ENCODE peak calls at places on chromosome 11, in seven cellular contexts. One of them, this sample, is unnamed.

GRCh38 chr11:92627615-92628201 is 341.7 kb upstream of the MTNR1B start:
- DNase-seq in sigmoid colon: no peak
- DNase-seq in CD8-positive, alpha-beta memory T cell: no peak
- DNase-seq in Right ventricle myocardium superior: no peak
- DNase-seq in stimulated activated CD4-positive, alpha-beta T cell treated with anti-CD3 and anti-CD28 coated beads, Interleukin-1b, Interleukin-23, amount 100 ng/mL, for 1 hour: no peak
- DNase-seq in substantia nigra: no peak
- DNase-seq in thoracic aorta: no peak
- DNase-seq in this sample: no peak

GRCh38 chr11:33701302-33701701 is 676 bp upstream of the C11orf91 start:
- DNase-seq in sigmoid colon: no peak
- DNase-seq in thoracic aorta: no peak
- DNase-seq in substantia nigra: no peak
- DNase-seq in stimulated activated CD4-positive, alpha-beta T cell treated with anti-CD3 and anti-CD28 coated beads, Interleukin-1b, Interleukin-23, amount 100 ng/mL, for 1 hour: no peak
- DNase-seq in CD8-positive, alpha-beta memory T cell: no peak
- DNase-seq in Right ventricle myocardium superior: no peak
- DNase-seq in this sample: no peak

GRCh38 chr11:82731691-82732277 is 1.9 kb downstream of the FAM181B start:
- DNase-seq in Right ventricle myocardium superior: no peak
- DNase-seq in substantia nigra: no peak
- DNase-seq in stimulated activated CD4-positive, alpha-beta T cell treated with anti-CD3 and anti-CD28 coated beads, Interleukin-1b, Interleukin-23, amount 100 ng/mL, for 1 hour: no peak
- DNase-seq in CD8-positive, alpha-beta memory T cell: no peak
- DNase-seq in sigmoid colon: no peak
- DNase-seq in thoracic aorta: no peak
- DNase-seq in this sample: no peak

GRCh38 chr11:122807731-122808485 is 30.4 kb upstream of the CRTAM start:
- DNase-seq in thoracic aorta: no peak
- DNase-seq in stimulated activated CD4-positive, alpha-beta T cell treated with anti-CD3 and anti-CD28 coated beads, Interleukin-1b, Interleukin-23, amount 100 ng/mL, for 1 hour: no peak
- DNase-seq in sigmoid colon: no peak
- DNase-seq in Right ventricle myocardium superior: no peak
- DNase-seq in substantia nigra: no peak
- DNase-seq in CD8-positive, alpha-beta memory T cell: no peak
- DNase-seq in this sample: no peak

GRCh38 chr11:71210861-71211260 is 41.5 kb downstream of the SHANK2 start:
- DNase-seq in substantia nigra: no peak
- DNase-seq in thoracic aorta: no peak
- DNase-seq in stimulated activated CD4-positive, alpha-beta T cell treated with anti-CD3 and anti-CD28 coated beads, Interleukin-1b, Interleukin-23, amount 100 ng/mL, for 1 hour: no peak
- DNase-seq in sigmoid colon: peak; percentile 63
- DNase-seq in CD8-positive, alpha-beta memory T cell: no peak
- DNase-seq in Right ventricle myocardium superior: no peak
- DNase-seq in this sample: no peak

GRCh38 chr11:64343740-64344133 is 3.7 kb downstream of the CCDC88B start:
- DNase-seq in sigmoid colon: no peak
- DNase-seq in stimulated activated CD4-positive, alpha-beta T cell treated with anti-CD3 and anti-CD28 coated beads, Interleukin-1b, Interleukin-23, amount 100 ng/mL, for 1 hour: no peak
- DNase-seq in thoracic aorta: no peak
- DNase-seq in Right ventricle myocardium superior: no peak
- DNase-seq in substantia nigra: no peak
- DNase-seq in CD8-positive, alpha-beta memory T cell: no peak
- DNase-seq in this sample: no peak

GRCh38 chr11:82790723-82791487 is 57.2 kb upstream of the FAM181B start:
- DNase-seq in CD8-positive, alpha-beta memory T cell: no peak
- DNase-seq in sigmoid colon: no peak
- DNase-seq in Right ventricle myocardium superior: no peak
- DNase-seq in thoracic aorta: no peak
- DNase-seq in stimulated activated CD4-positive, alpha-beta T cell treated with anti-CD3 and anti-CD28 coated beads, Interleukin-1b, Interleukin-23, amount 100 ng/mL, for 1 hour: no peak
- DNase-seq in substantia nigra: no peak
- DNase-seq in this sample: no peak

GRCh38 chr11:5713695-5714094 is 22.6 kb upstream of the OR56B1 start:
- DNase-seq in thoracic aorta: no peak
- DNase-seq in Right ventricle myocardium superior: no peak
- DNase-seq in stimulated activated CD4-positive, alpha-beta T cell treated with anti-CD3 and anti-CD28 coated beads, Interleukin-1b, Interleukin-23, amount 100 ng/mL, for 1 hour: no peak
- DNase-seq in sigmoid colon: no peak
- DNase-seq in substantia nigra: no peak
- DNase-seq in CD8-positive, alpha-beta memory T cell: no peak
- DNase-seq in this sample: no peak

GRCh38 chr11:2911088-2912037 is 17.9 kb downstream of the PHLDA2 start:
- DNase-seq in sigmoid colon: no peak
- DNase-seq in stimulated activated CD4-positive, alpha-beta T cell treated with anti-CD3 and anti-CD28 coated beads, Interleukin-1b, Interleukin-23, amount 100 ng/mL, for 1 hour: no peak
- DNase-seq in CD8-positive, alpha-beta memory T cell: no peak
- DNase-seq in thoracic aorta: no peak
- DNase-seq in Right ventricle myocardium superior: no peak
- DNase-seq in substantia nigra: no peak
- DNase-seq in this sample: no peak

GRCh38 chr11:125350206-125351044 is 145.6 kb downstream of the FEZ1 start:
- DNase-seq in stimulated activated CD4-positive, alpha-beta T cell treated with anti-CD3 and anti-CD28 coated beads, Interleukin-1b, Interleukin-23, amount 100 ng/mL, for 1 hour: no peak
- DNase-seq in substantia nigra: no peak
- DNase-seq in thoracic aorta: no peak
- DNase-seq in sigmoid colon: no peak
- DNase-seq in CD8-positive, alpha-beta memory T cell: no peak
- DNase-seq in Right ventricle myocardium superior: no peak
- DNase-seq in this sample: no peak

GRCh38 chr11:90512846-90513245 is 290.0 kb upstream of the CHORDC1 start:
- DNase-seq in substantia nigra: no peak
- DNase-seq in stimulated activated CD4-positive, alpha-beta T cell treated with anti-CD3 and anti-CD28 coated beads, Interleukin-1b, Interleukin-23, amount 100 ng/mL, for 1 hour: no peak
- DNase-seq in Right ventricle myocardium superior: no peak
- DNase-seq in CD8-positive, alpha-beta memory T cell: no peak
- DNase-seq in thoracic aorta: no peak
- DNase-seq in sigmoid colon: no peak
- DNase-seq in this sample: no peak

GRCh38 chr11:66314561-66315497 is 2.0 kb downstream of the CD248 start:
- DNase-seq in sigmoid colon: no peak
- DNase-seq in Right ventricle myocardium superior: no peak
- DNase-seq in CD8-positive, alpha-beta memory T cell: no peak
- DNase-seq in thoracic aorta: no peak
- DNase-seq in stimulated activated CD4-positive, alpha-beta T cell treated with anti-CD3 and anti-CD28 coated beads, Interleukin-1b, Interleukin-23, amount 100 ng/mL, for 1 hour: no peak
- DNase-seq in substantia nigra: no peak
- DNase-seq in this sample: no peak

GRCh38 chr11:19079643-19080440 is 19.3 kb upstream of the MRGPRX2 start:
- DNase-seq in thoracic aorta: no peak
- DNase-seq in sigmoid colon: no peak
- DNase-seq in Right ventricle myocardium superior: no peak
- DNase-seq in stimulated activated CD4-positive, alpha-beta T cell treated with anti-CD3 and anti-CD28 coated beads, Interleukin-1b, Interleukin-23, amount 100 ng/mL, for 1 hour: no peak
- DNase-seq in CD8-positive, alpha-beta memory T cell: no peak
- DNase-seq in substantia nigra: no peak
- DNase-seq in this sample: no peak

GRCh38 chr11:96342971-96343711 is at the start of gene MAML2:
- DNase-seq in stimulated activated CD4-positive, alpha-beta T cell treated with anti-CD3 and anti-CD28 coated beads, Interleukin-1b, Interleukin-23, amount 100 ng/mL, for 1 hour: peak; percentile 78
- DNase-seq in Right ventricle myocardium superior: peak; percentile 95
- DNase-seq in substantia nigra: peak; percentile 70
- DNase-seq in thoracic aorta: peak; percentile 82
- DNase-seq in CD8-positive, alpha-beta memory T cell: peak; percentile 85
- DNase-seq in sigmoid colon: peak; percentile 97
- DNase-seq in this sample: peak; percentile 61

GRCh38 chr11:82577246-82577645 is 156.4 kb downstream of the FAM181B start:
- DNase-seq in CD8-positive, alpha-beta memory T cell: no peak
- DNase-seq in stimulated activated CD4-positive, alpha-beta T cell treated with anti-CD3 and anti-CD28 coated beads, Interleukin-1b, Interleukin-23, amount 100 ng/mL, for 1 hour: no peak
- DNase-seq in thoracic aorta: no peak
- DNase-seq in substantia nigra: no peak
- DNase-seq in Right ventricle myocardium superior: no peak
- DNase-seq in sigmoid colon: no peak
- DNase-seq in this sample: no peak

GRCh38 chr11:6927030-6927617 is 898 bp downstream of the ZNF215 start:
- DNase-seq in stimulated activated CD4-positive, alpha-beta T cell treated with anti-CD3 and anti-CD28 coated beads, Interleukin-1b, Interleukin-23, amount 100 ng/mL, for 1 hour: no peak
- DNase-seq in sigmoid colon: no peak
- DNase-seq in thoracic aorta: no peak
- DNase-seq in substantia nigra: no peak
- DNase-seq in Right ventricle myocardium superior: no peak
- DNase-seq in CD8-positive, alpha-beta memory T cell: no peak
- DNase-seq in this sample: no peak

GRCh38 chr11:80722616-80723015 is 1281.8 kb upstream of the TENM4 start:
- DNase-seq in Right ventricle myocardium superior: no peak
- DNase-seq in substantia nigra: no peak
- DNase-seq in sigmoid colon: no peak
- DNase-seq in thoracic aorta: no peak
- DNase-seq in stimulated activated CD4-positive, alpha-beta T cell treated with anti-CD3 and anti-CD28 coated beads, Interleukin-1b, Interleukin-23, amount 100 ng/mL, for 1 hour: no peak
- DNase-seq in CD8-positive, alpha-beta memory T cell: no peak
- DNase-seq in this sample: no peak

GRCh38 chr11:118004543-118005223 is 18.5 kb downstream of the IL10RA start:
- DNase-seq in Right ventricle myocardium superior: no peak
- DNase-seq in sigmoid colon: no peak
- DNase-seq in thoracic aorta: no peak
- DNase-seq in substantia nigra: no peak
- DNase-seq in CD8-positive, alpha-beta memory T cell: no peak
- DNase-seq in stimulated activated CD4-positive, alpha-beta T cell treated with anti-CD3 and anti-CD28 coated beads, Interleukin-1b, Interleukin-23, amount 100 ng/mL, for 1 hour: no peak
- DNase-seq in this sample: no peak

GRCh38 chr11:108302121-108302785 is 79.4 kb downstream of the ATM start:
- DNase-seq in sigmoid colon: no peak
- DNase-seq in thoracic aorta: no peak
- DNase-seq in stimulated activated CD4-positive, alpha-beta T cell treated with anti-CD3 and anti-CD28 coated beads, Interleukin-1b, Interleukin-23, amount 100 ng/mL, for 1 hour: no peak
- DNase-seq in Right ventricle myocardium superior: no peak
- DNase-seq in substantia nigra: no peak
- DNase-seq in CD8-positive, alpha-beta memory T cell: no peak
- DNase-seq in this sample: no peak

GRCh38 chr11:18347471-18348125 is 25.2 kb downstream of the GTF2H1 start:
- DNase-seq in stimulated activated CD4-positive, alpha-beta T cell treated with anti-CD3 and anti-CD28 coated beads, Interleukin-1b, Interleukin-23, amount 100 ng/mL, for 1 hour: no peak
- DNase-seq in Right ventricle myocardium superior: no peak
- DNase-seq in CD8-positive, alpha-beta memory T cell: no peak
- DNase-seq in substantia nigra: no peak
- DNase-seq in thoracic aorta: no peak
- DNase-seq in sigmoid colon: no peak
- DNase-seq in this sample: no peak

GRCh38 chr11:69718147-69718546 is 14.3 kb upstream of the FGF19 start:
- DNase-seq in substantia nigra: no peak
- DNase-seq in CD8-positive, alpha-beta memory T cell: no peak
- DNase-seq in stimulated activated CD4-positive, alpha-beta T cell treated with anti-CD3 and anti-CD28 coated beads, Interleukin-1b, Interleukin-23, amount 100 ng/mL, for 1 hour: no peak
- DNase-seq in thoracic aorta: no peak
- DNase-seq in sigmoid colon: no peak
- DNase-seq in Right ventricle myocardium superior: peak; percentile 51
- DNase-seq in this sample: no peak

GRCh38 chr11:28581286-28582242 is 473.4 kb downstream of the METTL15 start:
- DNase-seq in stimulated activated CD4-positive, alpha-beta T cell treated with anti-CD3 and anti-CD28 coated beads, Interleukin-1b, Interleukin-23, amount 100 ng/mL, for 1 hour: no peak
- DNase-seq in Right ventricle myocardium superior: no peak
- DNase-seq in substantia nigra: no peak
- DNase-seq in CD8-positive, alpha-beta memory T cell: no peak
- DNase-seq in sigmoid colon: no peak
- DNase-seq in thoracic aorta: no peak
- DNase-seq in this sample: no peak

GRCh38 chr11:100682247-100682969 is 4.7 kb upstream of the ARHGAP42 start:
- DNase-seq in CD8-positive, alpha-beta memory T cell: no peak
- DNase-seq in thoracic aorta: no peak
- DNase-seq in substantia nigra: no peak
- DNase-seq in stimulated activated CD4-positive, alpha-beta T cell treated with anti-CD3 and anti-CD28 coated beads, Interleukin-1b, Interleukin-23, amount 100 ng/mL, for 1 hour: no peak
- DNase-seq in Right ventricle myocardium superior: no peak
- DNase-seq in sigmoid colon: no peak
- DNase-seq in this sample: no peak

GRCh38 chr11:28105869-28106268 is 2.1 kb downstream of the KIF18A start:
- DNase-seq in substantia nigra: no peak
- DNase-seq in stimulated activated CD4-positive, alpha-beta T cell treated with anti-CD3 and anti-CD28 coated beads, Interleukin-1b, Interleukin-23, amount 100 ng/mL, for 1 hour: no peak
- DNase-seq in Right ventricle myocardium superior: no peak
- DNase-seq in CD8-positive, alpha-beta memory T cell: no peak
- DNase-seq in thoracic aorta: no peak
- DNase-seq in sigmoid colon: no peak
- DNase-seq in this sample: no peak

GRCh38 chr11:43547900-43548381 is 132.6 kb upstream of the HSD17B12 start:
- DNase-seq in thoracic aorta: no peak
- DNase-seq in Right ventricle myocardium superior: peak; percentile 43
- DNase-seq in CD8-positive, alpha-beta memory T cell: no peak
- DNase-seq in stimulated activated CD4-positive, alpha-beta T cell treated with anti-CD3 and anti-CD28 coated beads, Interleukin-1b, Interleukin-23, amount 100 ng/mL, for 1 hour: no peak
- DNase-seq in substantia nigra: no peak
- DNase-seq in sigmoid colon: no peak
- DNase-seq in this sample: no peak

GRCh38 chr11:45233121-45233803 is 52.9 kb downstream of the SYT13 start:
- DNase-seq in substantia nigra: peak; percentile 4
- DNase-seq in stimulated activated CD4-positive, alpha-beta T cell treated with anti-CD3 and anti-CD28 coated beads, Interleukin-1b, Interleukin-23, amount 100 ng/mL, for 1 hour: peak; percentile 7
- DNase-seq in thoracic aorta: peak; percentile 36
- DNase-seq in Right ventricle myocardium superior: peak; percentile 77
- DNase-seq in CD8-positive, alpha-beta memory T cell: peak; percentile 39
- DNase-seq in sigmoid colon: peak; percentile 86
- DNase-seq in this sample: peak; percentile 62

This sample was measured in omental fat pad.